ENCODE peak calls at places on chromosomes 12 and 14, in five cellular contexts. G, X, W, C and J are unnamed samples.

GRCh38 chr12:121590476-121591143 is 9.8 kb upstream of the KDM2B start:
- DNase-seq in G (peak; percentile 58), X (peak; percentile 74), W (no peak), C (no peak), J (no peak)

GRCh38 chr12:121085113-121085841 is 46.2 kb upstream of the OASL start:
- DNase-seq in G (no peak), X (no peak), W (no peak), C (no peak), J (no peak)

GRCh38 chr12:126727656-126728055 is 1539.3 kb upstream of the TMEM132C start:
- DNase-seq in G (no peak), X (no peak), W (no peak), C (no peak), J (no peak)

GRCh38 chr12:92408072-92408900 is 262.6 kb upstream of the BTG1 start:
- DNase-seq in G (peak; percentile 4), X (no peak), W (peak; percentile 65), C (peak; percentile 44), J (peak; percentile 50)

GRCh38 chr12:62194616-62195015 is 65.6 kb upstream of the USP15 start:
- DNase-seq in G (no peak), X (no peak), W (no peak), C (no peak), J (no peak)

GRCh38 chr14:21084988-21085853 is 13.2 kb downstream of the ZNF219 start:
- DNase-seq in G (no peak), X (no peak), W (no peak), C (no peak), J (no peak)

GRCh38 chr14:67413806-67414769 is 2.1 kb upstream of the PLEK2 start:
- DNase-seq in G (peak; percentile 24), X (no peak), W (peak; percentile 79), C (peak; percentile 56), J (peak; percentile 87)

GRCh38 chr12:94262228-94263010 is 114.0 kb downstream of the PLXNC1 start:
- DNase-seq in G (no peak), X (no peak), W (peak; percentile 38), C (peak; percentile 55), J (peak; percentile 23)

GRCh38 chr12:56522486-56523193 is 1.0 kb downstream of the RBMS2 start:
- DNase-seq in G (no peak), X (no peak), W (peak; percentile 45), C (peak; percentile 20), J (peak; percentile 58)

GRCh38 chr14:75981426-75981825 is 369 bp downstream of the TGFB3 start:
- DNase-seq in G (peak; percentile 18), X (peak; percentile 60), W (no peak), C (peak; percentile 17), J (peak; percentile 49)

GRCh38 chr12:101181776-101182175 is 28.3 kb downstream of the SLC5A8 start:
- DNase-seq in G (no peak), X (no peak), W (no peak), C (no peak), J (no peak)

GRCh38 chr12:53726342-53726741 is 910 bp downstream of the CALCOCO1 start:
- DNase-seq in G (peak; percentile 38), X (no peak), W (no peak), C (peak; percentile 48), J (no peak)

GRCh38 chr14:31206536-31207286 is 882 bp downstream of the HECTD1 start:
- DNase-seq in G (peak; percentile 50), X (no peak), W (peak; percentile 27), C (peak; percentile 17), J (peak; percentile 40)

GRCh38 chr14:21299562-21300130 is 19.8 kb downstream of the RPGRIP1 start:
- DNase-seq in G (no peak), X (no peak), W (no peak), C (peak; percentile 38), J (no peak)

GRCh38 chr12:43284441-43284840 is 267.6 kb downstream of the ADAMTS20 start:
- DNase-seq in G (no peak), X (no peak), W (no peak), C (no peak), J (no peak)

GRCh38 chr12:46503637-46504036 is 131.1 kb upstream of the SLC38A2 start:
- DNase-seq in G (no peak), X (no peak), W (no peak), C (no peak), J (no peak)

GRCh38 chr14:69268763-69269162 is 8.8 kb downstream of the GALNT16 start:
- DNase-seq in G (no peak), X (no peak), W (no peak), C (no peak), J (peak; percentile 44)

GRCh38 chr12:76124456-76124855 is 40.0 kb upstream of the NAP1L1 start:
- DNase-seq in G (no peak), X (no peak), W (no peak), C (no peak), J (peak; percentile 12)

GRCh38 chr14:75240781-75241180 is 37.8 kb upstream of the FOS start:
- DNase-seq in G (no peak), X (no peak), W (no peak), C (no peak), J (no peak)

GRCh38 chr14:39807271-39807670 is 375.0 kb upstream of the FBXO33 start:
- DNase-seq in G (no peak), X (no peak), W (no peak), C (no peak), J (no peak)

GRCh38 chr14:82642425-82642824 is 1108.8 kb upstream of the SEL1L start:
- DNase-seq in G (no peak), X (no peak), W (peak; percentile 61), C (peak; percentile 6), J (no peak)

GRCh38 chr12:12007001-12007712 is 63.6 kb upstream of the BCL2L14 start:
- DNase-seq in G (no peak), X (peak; percentile 59), W (no peak), C (no peak), J (no peak)

GRCh38 chr14:67003009-67003753 is 186.1 kb upstream of the GARIN2 start:
- DNase-seq in G (no peak), X (no peak), W (no peak), C (no peak), J (no peak)

GRCh38 chr14:20415723-20416622 is 2.7 kb upstream of the TEP1 start:
- DNase-seq in G (peak; percentile 69), X (peak; percentile 49), W (peak; percentile 67), C (peak; percentile 43), J (peak; percentile 75)

GRCh38 chr12:127579446-127579845 is 687.5 kb upstream of the TMEM132C start:
- DNase-seq in G (no peak), X (no peak), W (no peak), C (no peak), J (no peak)

GRCh38 chr12:63826002-63826585 is 18.4 kb upstream of the SRGAP1 start:
- DNase-seq in G (peak; percentile 56), X (no peak), W (peak; percentile 81), C (peak; percentile 36), J (peak; percentile 66)

GRCh38 chr14:97485172-97485571 is 688.0 kb downstream of the VRK1 start:
- DNase-seq in G (no peak), X (no peak), W (no peak), C (no peak), J (no peak)

DNA sequence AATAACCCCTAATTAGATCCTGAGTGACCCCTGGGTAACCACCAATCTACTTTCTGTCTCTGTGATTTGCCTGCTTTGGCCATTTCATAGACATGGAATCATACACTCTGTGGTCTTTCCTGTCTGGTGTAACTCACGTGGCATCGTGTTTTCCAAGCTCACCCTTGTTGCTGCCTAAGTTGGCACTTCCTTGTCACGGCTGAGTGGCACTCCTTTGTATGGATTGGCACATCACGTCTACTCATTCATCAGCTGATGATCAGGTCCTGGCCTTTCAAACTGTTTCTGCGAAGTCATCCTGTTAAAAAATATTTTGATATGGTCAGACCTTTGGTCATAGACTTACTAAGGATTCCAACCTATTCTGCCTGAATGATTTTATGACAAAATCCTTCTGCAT is 87.7 kb downstream of the GLT1D1 start:
- DNase-seq in G (no peak), X (no peak), W (peak; percentile 16), C (no peak), J (no peak)
- H3K27ac ChIP-seq in G (no peak overlapping the region), X (no peak overlapping the region), W (no peak overlapping the region), C (no peak overlapping the region), J (no peak overlapping the region)

GRCh38 chr12:132886529-132887477 is 602 bp downstream of the CHFR start:
- DNase-seq in G (peak; percentile 6), X (no peak), W (peak; percentile 52), C (peak; percentile 58), J (peak; percentile 17)

GRCh38 chr12:132887513-132888341 is at the start of gene CHFR:
- DNase-seq in G (peak; percentile 94), X (peak; percentile 77), W (peak; percentile 98), C (peak; percentile 95), J (peak; percentile 97)

DNA sequence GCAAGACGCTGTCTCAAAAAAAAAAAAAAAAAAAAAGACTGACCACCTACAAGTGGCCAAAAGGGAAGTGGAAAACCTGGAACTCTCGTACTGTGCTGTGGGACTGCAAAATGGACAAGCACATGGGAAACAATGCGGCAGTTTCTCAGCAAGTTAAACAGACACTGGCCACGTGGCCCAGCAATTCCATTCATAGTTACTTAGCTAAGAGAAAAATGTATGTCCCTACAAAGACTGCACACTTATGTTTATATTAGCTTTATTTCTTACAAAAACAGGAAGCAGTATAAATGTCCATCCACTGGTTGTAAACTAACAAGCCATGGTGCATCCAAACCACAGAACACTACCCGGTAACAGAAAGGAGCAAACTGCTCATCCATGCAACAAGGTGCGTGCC is 5.6 kb downstream of the CHFR start:
- DNase-seq in G (no peak), X (no peak), W (no peak), C (no peak), J (peak; percentile 28)
- TF ChIP-seq MYC in G (no peak), X (no peak), W (no peak), C (no peak), J (no peak)

GRCh38 chr12:8680533-8680932 is 17.3 kb upstream of the RIMKLB start:
- DNase-seq in G (no peak), X (no peak), W (no peak), C (no peak), J (no peak)

GRCh38 chr12:8678661-8679111 is 16.1 kb upstream of the MFAP5 start:
- DNase-seq in G (no peak), X (no peak), W (no peak), C (no peak), J (no peak)

GRCh38 chr12:8676651-8677050 is 14.0 kb upstream of the MFAP5 start:
- DNase-seq in G (no peak), X (no peak), W (no peak), C (no peak), J (peak; percentile 73)

GRCh38 chr12:8677362-8677761 is 14.7 kb upstream of the MFAP5 start:
- DNase-seq in G (no peak), X (no peak), W (no peak), C (no peak), J (no peak)

GRCh38 chr12:8681129-8681902 is 16.5 kb upstream of the RIMKLB start:
- DNase-seq in G (no peak), X (no peak), W (peak; percentile 52), C (no peak), J (peak; percentile 91)
- H3K27ac ChIP-seq in G (no peak overlapping the region), X (no peak overlapping the region), W (no peak overlapping the region), C (no peak overlapping the region), J (peak overlapping the region; percentile 63)

DNA sequence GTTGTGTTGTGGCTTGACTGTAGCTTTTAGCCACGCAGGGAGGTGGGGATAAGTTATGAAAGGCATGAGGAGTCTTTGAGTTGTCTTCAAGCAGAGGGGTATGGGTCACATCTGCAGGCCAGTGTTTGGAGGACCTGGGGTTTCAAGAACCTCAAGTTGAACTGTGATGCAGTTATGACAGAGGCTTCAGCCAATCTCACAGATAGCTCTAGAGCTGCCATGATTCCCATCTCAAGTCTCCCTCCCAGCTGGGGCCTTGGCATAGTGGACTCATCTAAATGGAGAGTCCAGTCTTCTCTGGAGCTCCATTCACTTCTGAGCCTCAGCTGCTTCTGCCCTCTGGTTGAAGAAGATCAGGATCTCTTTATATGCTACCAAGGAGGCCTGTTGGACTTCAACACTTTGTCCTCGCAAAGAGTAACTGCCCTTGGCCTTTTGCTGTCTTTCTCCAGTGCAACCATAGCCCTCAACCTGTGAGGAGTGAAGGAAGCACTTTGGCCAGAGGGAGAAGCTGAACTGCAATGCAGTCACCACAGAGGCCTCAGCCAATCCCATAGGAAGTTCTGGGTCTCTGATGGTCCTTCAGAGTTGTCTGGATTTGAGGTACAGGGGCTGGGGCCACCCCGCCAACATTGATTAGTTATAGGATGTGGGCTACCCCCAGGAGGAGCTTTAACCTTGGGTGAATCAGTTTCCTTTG is 230.4 kb downstream of the PCNX1 start:
- DNase-seq in G (no peak), X (no peak), W (no peak), C (no peak), J (no peak)
- TF ChIP-seq MYC in G (no peak), X (no peak), W (no peak), C (no peak), J (no peak)